ENCODE peak calls at places on chromosome 1, in six cellular contexts. W, M, Q, K, I and A are unnamed samples.
A peak's percentile ranks its signal among the peaks of the same experiment; 100 is the strongest.

GRCh38 chr1:9035226-9035625 is 9.0 kb upstream of the SLC2A7 start:
- DNase-seq in Q (no peak), M (no peak), K (no peak), I (no peak), W (no peak), A (no peak)

GRCh38 chr1:41580021-41580420 is 95.5 kb upstream of the EDN2 start:
- DNase-seq in I (no peak), M (no peak), W (no peak), K (no peak), Q (no peak), A (no peak)

GRCh38 chr1:58062635-58063034 is 483.9 kb downstream of the OMA1 start:
- DNase-seq in W (no peak), I (no peak), Q (no peak), K (no peak), M (no peak), A (no peak)

GRCh38 chr1:205451202-205451601 is 4.6 kb downstream of the BLACAT1 start:
- DNase-seq in W (no peak), K (no peak), I (peak; percentile 50), Q (no peak), M (no peak), A (no peak)

GRCh38 chr1:36083635-36084501 is at the start of gene TEKT2:
- DNase-seq in I (peak; percentile 87), M (peak; percentile 6), Q (no peak), W (peak; percentile 19), K (no peak), A (peak; percentile 86)

GRCh38 chr1:7993593-7994479 is 32.3 kb downstream of the ERRFI1 start:
- DNase-seq in Q (no peak), M (peak; percentile 93), W (peak; percentile 87), I (no peak), K (no peak), A (no peak)

GRCh38 chr1:243758647-243759046 is 91.4 kb downstream of the AKT3 start:
- DNase-seq in W (no peak), Q (no peak), K (no peak), M (no peak), I (no peak), A (no peak)

GRCh38 chr1:18633428-18634155 is 2.9 kb downstream of the PAX7 start:
- DNase-seq in W (no peak), I (no peak), M (no peak), Q (no peak), K (no peak), A (no peak)

GRCh38 chr1:192807221-192807967 is 1.4 kb upstream of the RGS2 start:
- DNase-seq in W (peak; percentile 55), M (peak; percentile 72), Q (no peak), I (no peak), K (no peak), A (no peak)

GRCh38 chr1:151398691-151399065 is 695 bp upstream of the PSMB4 start:
- DNase-seq in M (no peak), W (no peak), Q (no peak), I (no peak), K (no peak), A (no peak)

GRCh38 chr1:149884433-149885363 is 14.7 kb upstream of the BOLA1 start:
- DNase-seq in M (peak; percentile 45), Q (no peak), W (peak; percentile 39), I (no peak), K (no peak), A (no peak)

GRCh38 chr1:79386730-79387129 is 380.2 kb upstream of the ADGRL4 start:
- DNase-seq in K (no peak), Q (no peak), M (no peak), I (no peak), W (no peak), A (no peak)

GRCh38 chr1:110979154-110979553 is 15.4 kb upstream of the LRIF1 start:
- DNase-seq in Q (no peak), W (no peak), M (no peak), I (no peak), K (no peak), A (no peak)

GRCh38 chr1:228099331-228099732 is 3.8 kb downstream of the C1orf35 start:
- DNase-seq in W (no peak), I (no peak), Q (no peak), M (no peak), K (no peak), A (no peak)

GRCh38 chr1:34899471-34899870 is 30.0 kb downstream of the DLGAP3 start:
- DNase-seq in K (no peak), W (no peak), Q (no peak), M (no peak), I (no peak), A (no peak)

GRCh38 chr1:28840928-28841544 is 29.1 kb downstream of the OPRD1 start:
- DNase-seq in K (no peak), Q (no peak), I (no peak), W (no peak), M (no peak), A (no peak)

GRCh38 chr1:80646053-80646452 is 1154.7 kb upstream of the ADGRL2 start:
- DNase-seq in K (no peak), W (no peak), M (no peak), I (no peak), Q (no peak), A (no peak)

GRCh38 chr1:63794927-63795326 is 21.1 kb downstream of the ROR1 start:
- DNase-seq in W (peak; percentile 88), Q (no peak), I (peak; percentile 42), K (peak; percentile 63), M (no peak), A (no peak)

GRCh38 chr1:43573066-43573799 is 42.5 kb downstream of the PTPRF start:
- DNase-seq in K (no peak), I (no peak), Q (no peak), W (peak; percentile 86), M (peak; percentile 15), A (no peak)

GRCh38 chr1:102434421-102434820 is 437.7 kb upstream of the OLFM3 start:
- DNase-seq in I (peak; percentile 46), W (no peak), Q (no peak), K (no peak), M (peak; percentile 0), A (peak; percentile 31)

GRCh38 chr1:221430133-221430960 is 311.5 kb downstream of the DUSP10 start:
- DNase-seq in Q (no peak), W (no peak), K (no peak), I (no peak), M (no peak), A (no peak)

GRCh38 chr1:21669287-21670058 is at the start of gene RAP1GAP:
- DNase-seq in M (no peak), W (no peak), Q (no peak), I (peak; percentile 57), K (peak; percentile 63), A (peak; percentile 67)

GRCh38 chr1:2411801-2412394 is 466 bp downstream of the PEX10 start:
- DNase-seq in Q (no peak), M (no peak), I (peak; percentile 32), K (peak; percentile 63), W (no peak), A (peak; percentile 35)

GRCh38 chr1:24978383-24979032 is 48.4 kb upstream of the RUNX3 start:
- DNase-seq in I (no peak), K (no peak), W (no peak), Q (no peak), M (no peak), A (no peak)

GRCh38 chr1:24786191-24786590 is 40.9 kb downstream of the CLIC4 start:
- DNase-seq in Q (no peak), I (no peak), W (no peak), M (peak; percentile 57), K (no peak), A (no peak)

GRCh38 chr1:212260557-212261342 is 24.5 kb upstream of the PPP2R5A start:
- DNase-seq in K (no peak), I (no peak), M (no peak), W (no peak), Q (no peak), A (no peak)

GRCh38 chr1:112735752-112736151 is 20.6 kb upstream of the PPM1J start:
- DNase-seq in I (no peak), W (peak; percentile 69), K (no peak), Q (no peak), M (peak; percentile 86), A (no peak)

GRCh38 chr1:24505816-24506215 is 3.2 kb downstream of the RCAN3 start:
- DNase-seq in Q (no peak), M (no peak), W (no peak), K (no peak), I (no peak), A (no peak)

DNA sequence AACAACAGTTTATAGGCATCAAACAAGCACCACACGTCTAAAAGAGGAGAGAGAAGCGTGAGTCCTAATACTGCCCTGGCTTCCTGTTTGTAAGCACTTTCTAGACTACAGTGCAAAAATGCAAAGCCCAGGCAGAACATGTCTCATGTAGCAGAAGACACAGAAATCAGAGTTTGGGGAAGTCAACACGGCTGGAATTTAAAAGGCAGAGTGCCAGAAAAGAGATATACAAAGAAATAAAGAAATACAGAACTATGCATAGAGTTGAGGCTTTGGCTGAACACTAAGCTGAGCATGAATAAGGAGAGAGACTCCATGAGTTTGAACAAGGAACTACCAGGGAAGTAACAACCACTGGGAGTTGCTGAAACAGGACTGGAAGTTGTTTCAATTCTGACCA is 566.6 kb upstream of the NR5A2 start:
- DNase-seq in W (peak; percentile 12), Q (no peak), I (no peak), K (no peak), M (no peak), A (no peak)
- TF ChIP-seq CTCF in W (peak; percentile 4), Q (no peak), I (no peak), K (no peak), M (peak; percentile 2), A (no peak)

GRCh38 chr1:197066719-197067456 is at the start of gene F13B:
- DNase-seq in W (no peak), M (peak; percentile 26), I (no peak), K (no peak), Q (no peak), A (no peak)
- TF ChIP-seq CTCF in W (no peak), M (peak; percentile 23), I (no peak), K (no peak), Q (no peak), A (no peak)

GRCh38 chr1:240027059-240027462 is 64.6 kb upstream of the FMN2 start:
- DNase-seq in Q (no peak), M (peak; percentile 62), W (peak; percentile 63), K (no peak), I (peak; percentile 52), A (peak; percentile 54)
- TF ChIP-seq CTCF in Q (no peak), M (peak; percentile 99), W (peak; percentile 96), K (peak; percentile 79), I (peak; percentile 79), A (peak; percentile 96)

GRCh38 chr1:207908112-207908734 is 2.7 kb downstream of the CD34 start:
- DNase-seq in M (no peak), W (no peak), I (no peak), K (no peak), Q (no peak), A (no peak)
- TF ChIP-seq CTCF in M (no peak), W (no peak), I (no peak), K (no peak), Q (no peak), A (no peak)